ENCODE peak calls at places on chromosomes 2 and 18, in eight cellular contexts. Q is fibroblast of the aortic adventitia, H is left ventricle myocardium inferior, K is AG04449, A is GM13976, E is H9, M is D721Med, Z is epithelial cell of esophagus. C is an unnamed sample.

GRCh38 chr2:11541693-11542274 is 7.9 kb downstream of the GREB1 start:
- DNase-seq in H (no peak), K (no peak), Q (no peak), A (no peak), M (no peak), E (no peak), Z (no peak), C (no peak)

GRCh38 chr2:106020821-106021316 is 173.2 kb downstream of the UXS1 start:
- DNase-seq in E (no peak), Z (no peak), H (peak), Q (peak), A (no peak), K (no peak), M (no peak), C (no peak)

GRCh38 chr2:15801439-15801838 is 138.9 kb upstream of the MYCN start:
- DNase-seq in H (no peak), K (no peak), Q (no peak), M (no peak), E (no peak), Z (no peak), A (no peak), C (no peak)

GRCh38 chr2:195498839-195499490 is 158.1 kb upstream of the SLC39A10 start:
- DNase-seq in A (no peak), E (no peak), Q (peak), H (no peak), K (no peak), Z (no peak), M (no peak), C (no peak)

GRCh38 chr18:12741351-12741750 is 38.5 kb downstream of the PSMG2 start:
- DNase-seq in E (no peak), H (no peak), A (no peak), M (no peak), K (peak), Z (peak), Q (peak), C (no peak)

GRCh38 chr2:15677141-15677911 is 85.7 kb downstream of the DDX1 start:
- DNase-seq in Z (no peak), K (no peak), M (no peak), H (no peak), Q (no peak), E (no peak), A (no peak), C (no peak)

GRCh38 chr18:50286391-50287027 is 983 bp downstream of the CXXC1 start:
- DNase-seq in M (no peak), H (no peak), A (peak), Q (no peak), E (peak), Z (peak), K (no peak), C (no peak)

GRCh38 chr18:8562065-8562464 is 47.2 kb upstream of the RAB12 start:
- DNase-seq in A (no peak), Q (no peak), Z (no peak), E (no peak), M (no peak), H (no peak), K (no peak), C (no peak)

GRCh38 chr18:40215981-40216380 is 1739.1 kb upstream of the PIK3C3 start:
- DNase-seq in K (no peak), M (no peak), E (no peak), A (no peak), Z (peak), H (no peak), Q (no peak), C (no peak)

GRCh38 chr2:112465373-112465772 is 16.6 kb upstream of the TTL start:
- DNase-seq in K (no peak), Q (peak), H (no peak), Z (peak), M (no peak), A (no peak), E (no peak), C (no peak)

GRCh38 chr2:217105733-217106649 is 246.1 kb upstream of the TNP1 start:
- DNase-seq in K (peak), Q (peak), H (no peak), E (no peak), Z (peak), M (no peak), A (no peak), C (no peak)

GRCh38 chr18:63166142-63166541 is 153.4 kb downstream of the BCL2 start:
- DNase-seq in K (no peak), M (no peak), Z (no peak), H (no peak), E (no peak), Q (no peak), A (no peak), C (no peak)

GRCh38 chr2:230018153-230018552 is 50.6 kb downstream of the SLC16A14 start:
- DNase-seq in E (no peak), M (no peak), Q (peak), A (no peak), K (peak), H (no peak), Z (peak), C (no peak)

GRCh38 chr2:144848404-144848803 is 328.5 kb upstream of the ZEB2 start:
- DNase-seq in A (no peak), E (no peak), H (no peak), Z (no peak), M (no peak), K (no peak), Q (no peak), C (no peak)

GRCh38 chr2:101223814-101224231 is 28.9 kb upstream of the CNOT11 start:
- DNase-seq in Q (no peak), M (no peak), Z (no peak), E (no peak), K (no peak), A (peak), H (no peak), C (peak)

GRCh38 chr18:48943333-48943732 is 7.4 kb downstream of the SMAD7 start:
- DNase-seq in M (no peak), Q (no peak), H (no peak), A (no peak), K (no peak), Z (no peak), E (no peak), C (no peak)

GRCh38 chr2:203155406-203155805 is 83.4 kb upstream of the CYP20A1 start:
- DNase-seq in M (no peak), E (peak), Z (no peak), Q (no peak), K (no peak), H (no peak), A (no peak), C (no peak)

GRCh38 chr2:116094196-116094595 is 1651.8 kb downstream of the DPP10 start:
- DNase-seq in Q (no peak), A (no peak), E (peak), M (no peak), H (no peak), K (no peak), Z (no peak), C (no peak)

GRCh38 chr18:370753-371615 is 103.1 kb upstream of the THOC1 start:
- DNase-seq in K (no peak), Z (no peak), Q (no peak), M (no peak), E (no peak), H (no peak), A (no peak), C (no peak)

GRCh38 chr2:48209214-48209885 is 303.1 kb upstream of the FBXO11 start:
- DNase-seq in H (no peak), M (no peak), A (no peak), Q (peak), K (peak), E (no peak), Z (peak), C (no peak)

GRCh38 chr2:127046579-127046978 is 60.4 kb downstream of the BIN1 start:
- DNase-seq in M (no peak), Q (no peak), A (no peak), Z (no peak), H (no peak), E (peak), K (no peak), C (no peak)

GRCh38 chr2:108776475-108776874 is 10.1 kb upstream of the CCDC138 start:
- DNase-seq in H (no peak), A (peak), E (no peak), Q (no peak), Z (no peak), M (no peak), K (no peak), C (peak)

GRCh38 chr2:36696533-36696932 is at the start of gene VIT:
- DNase-seq in Q (peak), M (no peak), A (no peak), E (no peak), H (no peak), K (no peak), Z (no peak), C (no peak)

GRCh38 chr2:33090553-33091134 is 143.9 kb downstream of the LTBP1 start:
- DNase-seq in Q (no peak), A (no peak), E (no peak), H (no peak), M (no peak), Z (peak), K (no peak), C (no peak)

GRCh38 chr18:34947711-34948125 is 93.5 kb upstream of the MAPRE2 start:
- DNase-seq in H (no peak), Q (peak), M (no peak), E (no peak), K (no peak), Z (peak), A (no peak), C (no peak)

GRCh38 chr2:48080534-48081316 is 174.4 kb upstream of the FBXO11 start:
- DNase-seq in K (no peak), M (no peak), E (no peak), H (no peak), A (no peak), Z (no peak), Q (no peak), C (no peak)

GRCh38 chr18:69469444-69469919 is 68.8 kb downstream of the DOK6 start:
- DNase-seq in Q (no peak), Z (no peak), A (peak), K (no peak), H (no peak), E (peak), M (peak), C (peak)

GRCh38 chr18:79496978-79497637 is 101.4 kb downstream of the NFATC1 start:
- DNase-seq in K (no peak), M (no peak), E (no peak), A (no peak), H (peak), Q (peak), Z (no peak), C (no peak)

GRCh38 chr2:38661306-38661705 is 4.6 kb upstream of the GALM start:
- DNase-seq in Z (no peak), E (no peak), K (peak), A (no peak), M (no peak), Q (no peak), H (no peak), C (no peak)

GRCh38 chr2:59578349-59578748 is 975.1 kb downstream of the BCL11A start:
- DNase-seq in Q (no peak), E (no peak), H (no peak), M (no peak), A (no peak), K (no peak), Z (no peak), C (no peak)

DNA sequence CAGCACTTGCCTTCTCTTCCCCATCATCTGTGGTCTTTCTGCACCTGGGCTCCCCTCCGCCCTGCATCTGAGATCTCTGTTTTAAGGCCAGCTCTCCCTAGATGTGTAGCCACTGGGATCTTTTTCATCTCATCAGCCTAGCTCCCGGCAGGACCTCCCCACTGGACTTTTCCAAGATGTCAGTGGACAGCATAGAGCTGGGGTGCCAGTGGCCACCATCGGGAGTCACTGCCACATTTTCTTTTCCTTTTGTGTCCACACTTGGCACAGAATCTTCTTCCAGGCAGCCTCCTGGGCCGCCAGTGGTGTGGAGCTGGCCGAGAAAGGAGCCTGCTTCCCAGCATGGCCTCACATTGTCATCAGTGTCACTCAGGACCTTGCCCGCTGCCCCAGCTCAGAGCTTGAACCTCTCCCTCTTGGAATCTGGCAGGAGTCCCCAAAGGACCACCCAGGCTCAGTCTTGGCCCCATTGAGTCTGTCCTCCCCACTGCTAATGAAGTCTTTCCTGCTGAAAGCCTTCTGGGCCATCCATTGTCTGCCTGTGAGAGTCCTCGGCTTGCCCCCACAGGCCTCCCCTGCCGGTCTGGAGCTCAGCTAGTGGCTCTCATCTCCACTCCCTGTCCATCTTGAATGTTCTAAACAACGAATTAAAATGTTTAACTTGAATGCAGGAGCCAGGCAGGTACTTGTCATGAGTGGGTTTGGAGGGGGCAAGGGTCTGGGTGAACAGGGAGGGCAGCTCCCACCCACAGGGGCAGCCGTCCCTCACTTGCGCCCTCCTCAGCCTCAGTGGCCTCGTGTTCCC is 324.4 kb downstream of the GBX2 start:
- DNase-seq in H (no peak), Z (no peak), M (no peak), Q (no peak), K (no peak), E (peak), A (no peak), C (no peak)
- TF ChIP-seq CTCF in H (no peak), Z (no peak), M (no peak), Q (no peak), K (no peak), E (no peak), A (no peak), C (no peak)

GRCh38 chr2:96549967-96550786 is 13.6 kb downstream of the ARID5A start:
- DNase-seq in A (peak), K (no peak), H (peak), M (no peak), Z (peak), E (peak), Q (no peak), C (peak)
- TF ChIP-seq CTCF in A (no peak), K (peak), H (peak), M (peak), Z (no peak), E (peak), Q (peak), C (peak)

GRCh38 chr2:77457665-77458064 is 64.5 kb downstream of the LRRTM4 start:
- DNase-seq in Q (no peak), M (no peak), K (no peak), H (no peak), E (no peak), Z (no peak), A (no peak), C (no peak)
- TF ChIP-seq CTCF in Q (no peak), M (no peak), K (no peak), H (no peak), E (no peak), Z (no peak), A (no peak), C (no peak)

DNA sequence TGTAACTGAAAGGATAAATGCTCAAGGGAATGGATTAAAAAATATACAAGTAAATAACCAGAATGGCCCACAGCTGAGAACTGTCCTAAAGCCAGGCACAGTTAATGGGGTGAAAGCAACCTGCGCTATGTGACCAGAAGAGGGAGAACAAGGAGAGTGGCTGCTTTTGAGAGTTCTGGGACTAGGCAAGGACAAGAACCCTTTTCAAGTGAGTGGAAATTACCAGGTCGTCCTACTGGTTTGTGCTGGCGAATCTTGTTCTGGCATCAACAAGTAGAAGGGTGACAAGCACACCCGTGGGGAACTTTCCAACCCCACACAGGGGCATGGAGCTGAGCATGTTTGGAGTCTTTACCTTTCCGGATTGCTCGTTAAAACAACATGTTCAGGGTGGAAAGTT is 82.8 kb downstream of the TMEM17 start:
- DNase-seq in Q (peak), E (peak), Z (peak), K (no peak), H (no peak), M (no peak), A (no peak), C (no peak)
- TF ChIP-seq CTCF in Q (peak), E (peak), Z (peak), K (peak), H (no peak), M (no peak), A (no peak), C (peak)

GRCh38 chr2:187875836-187876235 is 321.6 kb upstream of the TFPI start:
- DNase-seq in K (no peak), Z (no peak), A (no peak), M (no peak), H (no peak), E (no peak), Q (no peak), C (no peak)
- TF ChIP-seq CTCF in K (no peak), Z (no peak), A (no peak), M (no peak), H (no peak), E (no peak), Q (no peak), C (no peak)

DNA sequence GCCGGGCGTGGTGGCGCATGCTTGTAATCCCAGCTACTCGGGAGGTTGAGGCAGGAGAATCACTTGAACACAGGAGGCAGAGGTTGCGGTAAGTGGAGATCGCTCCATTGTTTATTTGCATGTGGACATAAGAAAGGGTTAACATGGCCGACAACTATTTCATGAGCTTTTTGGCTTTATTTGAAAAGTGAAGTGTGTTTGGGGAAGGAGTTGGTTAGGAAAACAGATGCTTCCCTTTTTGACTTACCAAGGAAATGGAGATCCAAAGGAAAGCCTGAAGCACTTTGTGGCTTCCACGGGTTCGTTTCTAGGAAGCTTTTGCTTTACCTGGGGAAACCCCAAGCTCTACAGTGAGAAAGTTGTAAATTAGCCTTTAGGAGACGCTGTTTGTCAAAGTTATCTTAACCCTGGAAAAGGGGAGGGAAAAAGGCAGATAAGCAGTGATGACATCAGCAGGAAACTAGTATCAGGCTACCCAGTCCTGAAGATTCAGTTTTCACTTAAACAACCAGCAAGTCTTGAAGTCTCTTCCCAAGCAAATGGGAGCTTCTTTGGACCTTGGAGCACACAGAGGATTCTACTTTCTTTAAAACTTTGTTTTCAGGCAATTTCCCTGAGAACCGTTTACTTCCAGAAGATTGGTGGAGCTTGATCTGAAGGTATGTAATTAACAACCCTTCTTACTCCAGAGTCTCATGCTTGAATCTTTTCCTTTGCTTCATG is at the start of gene CASP10:
- DNase-seq in M (no peak), K (no peak), E (peak), Z (peak), Q (peak), A (peak), H (no peak), C (peak)
- TF ChIP-seq CTCF in M (no peak), K (no peak), E (peak), Z (peak), Q (peak), A (no peak), H (peak), C (peak)

GRCh38 chr2:43521568-43521967 is 74.3 kb downstream of the THADA start:
- DNase-seq in Q (no peak), M (no peak), K (no peak), H (no peak), E (no peak), Z (no peak), A (no peak), C (no peak)

GRCh38 chr2:43525506-43525905 is 70.3 kb downstream of the THADA start:
- DNase-seq in H (no peak), Z (no peak), M (no peak), K (no peak), E (no peak), A (no peak), Q (no peak), C (no peak)

GRCh38 chr2:43522177-43522576 is 73.7 kb downstream of the THADA start:
- DNase-seq in H (no peak), Q (no peak), E (no peak), Z (no peak), A (no peak), M (no peak), K (no peak), C (no peak)

GRCh38 chr2:43526994-43527393 is 68.8 kb downstream of the THADA start:
- DNase-seq in K (no peak), H (no peak), A (no peak), Z (no peak), Q (peak), E (no peak), M (no peak), C (no peak)

GRCh38 chr2:43524180-43524965 is 71.5 kb downstream of the THADA start:
- DNase-seq in M (no peak), Z (no peak), E (no peak), Q (no peak), A (no peak), H (no peak), K (no peak), C (no peak)
- TF ChIP-seq CTCF in M (peak), Z (peak), E (peak), Q (peak), A (no peak), H (peak), K (no peak), C (peak)

C was measured in GM13977.